ENCODE peak calls at places on chromosomes 12 and 14, in five cellular contexts. V is tibial nerve, H is breast epithelium, L is heart left ventricle, W is ovary. C is an unnamed sample. For H3K4me1, the result is how much of the 10 kb centered on the place peaks cover.

GRCh38 chr12:48997719-48998496 is 1.3 kb downstream of the DDN start:
- DNase-seq in V (no peak), H (no peak), L (peak), W (no peak), C (no peak)

GRCh38 chr14:90778468-90779255 is 37.6 kb downstream of the TTC7B start:
- DNase-seq in V (no peak), H (no peak), L (no peak), W (peak), C (no peak)

GRCh38 chr12:42696424-42697149 is 107.0 kb upstream of the PRICKLE1 start:
- DNase-seq in V (peak), H (peak), L (peak), W (peak), C (peak)

GRCh38 chr12:98709022-98709421 is 63.9 kb downstream of the APAF1 start:
- DNase-seq in V (no peak), H (no peak), L (no peak), W (no peak), C (no peak)

GRCh38 chr12:6337958-6338406 is 3.9 kb downstream of the TNFRSF1A start:
- DNase-seq in V (no peak), H (no peak), L (no peak), W (no peak), C (no peak)

GRCh38 chr12:21607701-21608100 is 3.1 kb upstream of the GYS2 start:
- DNase-seq in V (no peak), H (no peak), L (no peak), W (no peak), C (no peak)

GRCh38 chr14:71139058-71139946 is 232.0 kb downstream of the PCNX1 start:
- DNase-seq in V (peak), H (no peak), L (peak), W (peak), C (peak)

GRCh38 chr14:50260511-50260910 is 29.1 kb upstream of the SOS2 start:
- DNase-seq in V (peak), H (no peak), L (no peak), W (no peak), C (peak)

GRCh38 chr12:6334940-6335450 is 6.9 kb downstream of the TNFRSF1A start:
- DNase-seq in V (no peak), H (no peak), L (no peak), W (no peak), C (peak)

GRCh38 chr14:85471156-85471555 is 58.8 kb upstream of the FLRT2 start:
- DNase-seq in V (no peak), H (no peak), L (no peak), W (no peak), C (no peak)

GRCh38 chr14:20631821-20632389 is 9.6 kb downstream of the OR6S1 start:
- DNase-seq in V (peak), H (peak), L (peak), W (peak), C (peak)

GRCh38 chr12:107529991-107530390 is 155.6 kb upstream of the PWP1 start:
- DNase-seq in V (no peak), H (no peak), L (no peak), W (no peak), C (no peak)

GRCh38 chr12:130161261-130162231 is 718 bp upstream of the FZD10 start:
- DNase-seq in V (no peak), H (no peak), L (no peak), W (peak), C (peak)

GRCh38 chr12:4934651-4935050 is 24.9 kb downstream of the KCNA1 start:
- DNase-seq in V (no peak), H (no peak), L (no peak), W (no peak), C (no peak)

GRCh38 chr14:31964979-31965734 is 111.9 kb upstream of the ARHGAP5 start:
- DNase-seq in V (no peak), H (no peak), L (no peak), W (peak), C (no peak)

GRCh38 chr12:96136720-96137378 is 57.3 kb upstream of the ELK3 start:
- DNase-seq in V (no peak), H (no peak), L (no peak), W (no peak), C (no peak)

GRCh38 chr12:101697197-101697929 is at the start of gene CHPT1:
- DNase-seq in V (peak), H (peak), L (peak), W (peak), C (peak)

GRCh38 chr12:131390408-131391100 is 320.3 kb upstream of the SFSWAP start:
- DNase-seq in V (no peak), H (no peak), L (no peak), W (no peak), C (peak)

GRCh38 chr12:109462868-109463692 is 14.0 kb downstream of the KCTD10 start:
- DNase-seq in V (peak), H (peak), L (peak), W (peak), C (peak)

GRCh38 chr12:10736460-10736859 is 13.3 kb upstream of the YBX3 start:
- DNase-seq in V (no peak), H (no peak), L (no peak), W (no peak), C (no peak)

GRCh38 chr12:52148541-52149181 is 43.2 kb downstream of the KRT80 start:
- DNase-seq in V (no peak), H (peak), L (peak), W (peak), C (no peak)

GRCh38 chr12:6575648-6576047 is 7.6 kb upstream of the NOP2 start:
- DNase-seq in V (no peak), H (no peak), L (no peak), W (no peak), C (no peak)

GRCh38 chr14:63487724-63488123 is 55.5 kb downstream of the PPP2R5E start:
- DNase-seq in V (no peak), H (no peak), L (no peak), W (no peak), C (no peak)

GRCh38 chr14:33700052-33700451 is 250.8 kb downstream of the EGLN3 start:
- DNase-seq in V (no peak), H (no peak), L (no peak), W (no peak), C (no peak)

GRCh38 chr12:50566066-50566465 is 61.3 kb downstream of the DIP2B start:
- DNase-seq in V (no peak), H (no peak), L (no peak), W (no peak), C (no peak)

GRCh38 chr12:7327913-7328312 is 24.0 kb downstream of the ACSM4 start:
- DNase-seq in V (no peak), H (no peak), L (no peak), W (no peak), C (no peak)

GRCh38 chr12:93039062-93039461 is 110.0 kb upstream of the EEA1 start:
- DNase-seq in V (no peak), H (no peak), L (no peak), W (no peak), C (no peak)

GRCh38 chr12:52695039-52695438 is 8.3 kb downstream of the KRT77 start:
- DNase-seq in V (no peak), H (no peak), L (no peak), W (no peak), C (no peak)

GRCh38 chr14:35847636-35848035 is 21.5 kb downstream of the BRMS1L start:
- DNase-seq in V (no peak), H (no peak), L (no peak), W (no peak), C (no peak)

GRCh38 chr12:17361224-17361623 is 728.8 kb downstream of the RERGL start:
- DNase-seq in V (no peak), H (no peak), L (no peak), W (no peak), C (no peak)

GRCh38 chr14:67031920-67032774 is 157.1 kb upstream of the GARIN2 start:
- DNase-seq in V (no peak), H (no peak), L (no peak), W (no peak), C (no peak)

GRCh38 chr12:127363392-127363791 is 903.6 kb upstream of the TMEM132C start:
- DNase-seq in V (no peak), H (no peak), L (no peak), W (no peak), C (no peak)

GRCh38 chr12:49827351-49828099 is 688 bp downstream of the NCKAP5L start:
- DNase-seq in V (no peak), H (no peak), L (peak), W (peak), C (peak)

GRCh38 chr12:114670257-114670955 is 13.6 kb downstream of the TBX3 start:
- DNase-seq in V (no peak), H (no peak), L (no peak), W (no peak), C (no peak)

GRCh38 chr14:65922166-65922565 is 509.6 kb downstream of the FUT8 start:
- DNase-seq in V (no peak), H (no peak), L (no peak), W (no peak), C (no peak)

GRCh38 chr12:111091036-111091435 is 170.7 kb upstream of the MYL2 start:
- DNase-seq in V (no peak), H (no peak), L (no peak), W (no peak), C (no peak)

GRCh38 chr12:111093428-111094142 is 173.2 kb upstream of the MYL2 start:
- DNase-seq in V (no peak), H (no peak), L (no peak), W (no peak), C (no peak)

GRCh38 chr12:111089616-111090015 is 169.2 kb upstream of the MYL2 start:
- DNase-seq in V (no peak), H (no peak), L (no peak), W (no peak), C (no peak)

GRCh38 chr12:111099186-111099585 is 178.8 kb upstream of the MYL2 start:
- DNase-seq in V (no peak), H (no peak), L (no peak), W (no peak), C (no peak)

GRCh38 chr12:111094157-111094772 is 173.9 kb upstream of the MYL2 start:
- DNase-seq in V (no peak), H (no peak), L (no peak), W (no peak), C (no peak)
- TF ChIP-seq POLR2A in V (no peak), H (no peak), L (no peak), W (no peak), C (no peak)

DNA sequence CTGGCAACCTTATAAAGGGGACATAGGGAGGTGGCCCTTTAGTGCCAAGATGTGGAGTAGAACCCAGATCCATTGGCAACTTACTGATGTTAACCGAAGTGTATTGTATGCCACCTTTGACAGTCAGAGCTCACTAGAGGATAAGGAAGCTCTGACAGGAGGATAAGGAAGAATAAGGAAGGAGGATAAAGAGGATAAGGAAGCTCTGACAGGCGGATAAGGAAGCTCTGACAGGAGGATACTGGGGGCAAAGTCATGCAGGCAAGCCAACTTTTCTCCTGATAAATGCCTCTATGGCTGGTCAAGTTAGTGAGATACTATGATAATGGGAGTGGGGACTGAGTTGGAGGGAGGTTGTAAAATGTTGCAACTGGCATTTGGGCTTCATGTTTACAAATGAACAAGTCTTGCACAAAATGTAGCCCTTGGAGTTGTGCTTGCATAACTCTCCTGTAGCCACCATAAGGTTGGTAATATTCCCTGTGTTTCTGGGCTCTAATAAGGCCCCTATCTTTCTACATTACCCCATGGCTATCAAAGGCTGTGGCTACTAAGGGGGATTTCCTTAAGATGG is 17.7 kb upstream of the DHRS2 start:
- DNase-seq in V (no peak), H (no peak), L (no peak), W (no peak), C (no peak)
- H3K4me1 ChIP-seq in V (under half), H (under half), L (under half), W (under half), C (under half)

DNA sequence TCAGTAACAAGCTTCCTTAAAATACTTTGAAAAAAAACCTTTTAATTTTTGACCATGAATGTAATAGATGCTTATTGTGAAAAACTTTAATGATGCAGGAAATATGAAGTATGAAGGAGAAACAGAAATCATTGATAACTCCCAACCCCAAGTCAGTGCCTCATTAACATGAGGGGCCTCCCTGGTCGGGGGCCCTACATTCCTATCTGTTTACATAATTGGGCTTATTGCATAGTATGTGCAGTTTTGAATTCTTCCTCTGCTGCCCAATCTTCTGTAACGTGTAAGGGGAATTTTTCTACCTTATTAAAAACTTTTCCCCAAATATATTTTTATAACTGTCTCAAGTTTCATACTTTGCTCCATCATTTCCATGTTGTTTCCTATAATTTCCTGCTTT is 63.0 kb downstream of the SLC25A47 start:
- DNase-seq in V (no peak), H (no peak), L (no peak), W (no peak), C (no peak)
- H3K27ac ChIP-seq in V (peak), H (no peak), L (no peak), W (no peak), C (peak)

GRCh38 chr14:104694475-104694950 is 5.1 kb downstream of the INF2 start:
- DNase-seq in V (no peak), H (no peak), L (peak), W (no peak), C (peak)

GRCh38 chr14:104693482-104694431 is 4.3 kb downstream of the INF2 start:
- DNase-seq in V (no peak), H (no peak), L (peak), W (no peak), C (no peak)

GRCh38 chr14:104696671-104697316 is 7.4 kb downstream of the INF2 start:
- DNase-seq in V (no peak), H (no peak), L (no peak), W (no peak), C (no peak)

GRCh38 chr14:104695660-104696000 is 6.2 kb downstream of the INF2 start:
- DNase-seq in V (no peak), H (no peak), L (no peak), W (no peak), C (no peak)

GRCh38 chr14:104694991-104695659 is 5.7 kb downstream of the INF2 start:
- DNase-seq in V (no peak), H (no peak), L (no peak), W (no peak), C (no peak)
- TF ChIP-seq POLR2A in V (no peak), H (no peak), L (no peak), W (no peak), C (no peak)

DNA sequence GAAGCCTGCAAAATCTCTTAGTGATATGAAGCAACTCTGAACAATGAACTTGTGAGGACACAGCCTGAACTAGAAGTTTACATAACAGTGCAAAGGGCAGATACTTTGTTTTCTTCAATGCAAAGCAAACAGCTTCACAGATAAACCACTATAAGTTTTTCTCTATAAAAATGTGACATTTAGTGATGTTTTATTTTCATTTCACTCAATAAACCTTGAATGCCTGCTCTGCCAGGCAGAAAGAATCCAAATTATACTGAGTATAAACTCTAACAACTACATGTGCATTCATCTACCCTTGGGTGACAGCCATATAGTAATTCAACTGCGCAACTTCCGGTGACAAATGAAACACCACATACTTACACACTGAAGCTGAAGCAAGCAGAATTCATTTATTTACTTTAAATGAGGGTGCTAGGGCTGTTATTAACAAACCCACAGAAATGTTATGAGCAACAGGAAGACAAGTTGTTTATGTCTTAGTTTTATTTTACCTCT is 10.3 kb downstream of the DCP1B start:
- DNase-seq in V (no peak), H (no peak), L (no peak), W (no peak), C (no peak)
- H3K4me1 ChIP-seq in V (under half), H (under half), L (under half), W (under half), C (under half)

GRCh38 chr12:13094349-13094748 is 9.1 kb downstream of the GSG1 start:
- DNase-seq in V (no peak), H (no peak), L (no peak), W (no peak), C (peak)

GRCh38 chr12:13095266-13095995 is 8.0 kb downstream of the GSG1 start:
- DNase-seq in V (no peak), H (no peak), L (no peak), W (no peak), C (no peak)

GRCh38 chr12:13093191-13093849 is 10.1 kb downstream of the GSG1 start:
- DNase-seq in V (no peak), H (no peak), L (no peak), W (no peak), C (no peak)

GRCh38 chr12:13091831-13092230 is 11.6 kb downstream of the GSG1 start:
- DNase-seq in V (no peak), H (no peak), L (no peak), W (no peak), C (no peak)

DNA sequence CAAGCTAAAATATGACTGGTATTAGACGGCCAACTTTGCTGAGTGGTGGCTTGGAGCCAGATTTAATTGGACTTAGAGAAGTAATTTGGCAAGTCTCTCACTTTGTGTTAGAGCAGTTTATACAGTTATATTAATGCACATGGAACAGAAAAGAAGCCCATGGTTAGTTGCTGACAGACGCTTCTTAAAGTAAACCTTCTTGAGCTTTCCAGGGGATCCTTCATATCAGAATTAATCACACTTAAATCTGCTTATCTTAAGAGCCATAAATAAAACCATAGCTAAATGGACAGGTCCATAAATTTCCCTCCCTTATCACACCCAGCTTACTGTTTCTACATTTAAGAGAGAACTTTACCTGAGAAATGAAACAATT is 9.6 kb downstream of the GSG1 start:
- DNase-seq in V (no peak), H (no peak), L (no peak), W (no peak), C (no peak)
- H3K27ac ChIP-seq in V (no peak), H (no peak), L (no peak), W (no peak), C (no peak)

GRCh38 chr14:76961631-76962302 is 66.7 kb downstream of the IRF2BPL start:
- DNase-seq in V (peak), H (peak), L (peak), W (peak), C (peak)
- TF ChIP-seq POLR2A in V (no peak), H (no peak), L (no peak), W (no peak), C (no peak)